ENCODE peak calls at places on chromosome 7, in four cellular contexts. D, L, Z and J are unnamed samples.

GRCh38 chr7:1372063-1372462 is 87.2 kb downstream of the MICALL2 start:
- DNase-seq in Z (no peak), L (no peak), D (no peak), J (no peak)

GRCh38 chr7:37491919-37492694 is 43.4 kb upstream of the ELMO1 start:
- DNase-seq in Z (no peak), D (no peak), L (no peak), J (no peak)

GRCh38 chr7:29825750-29826529 is 19.6 kb downstream of the WIPF3 start:
- DNase-seq in D (peak; percentile 11), Z (no peak), L (no peak), J (no peak)

GRCh38 chr7:117825132-117825531 is 48.1 kb downstream of the CTTNBP2 start:
- DNase-seq in Z (no peak), D (no peak), L (no peak), J (no peak)

GRCh38 chr7:40507166-40507565 is 372.4 kb downstream of the SUGCT start:
- DNase-seq in Z (no peak), L (no peak), D (no peak), J (no peak)

GRCh38 chr7:155893664-155894063 is 81.4 kb upstream of the SHH start:
- DNase-seq in Z (no peak), D (no peak), L (no peak), J (no peak)

GRCh38 chr7:18434171-18434570 is 61.4 kb upstream of the HDAC9 start:
- DNase-seq in Z (no peak), D (no peak), L (no peak), J (no peak)

GRCh38 chr7:126040114-126041045 is 1110.8 kb upstream of the POT1 start:
- DNase-seq in Z (no peak), L (no peak), D (no peak), J (no peak)

GRCh38 chr7:151459726-151460473 is 20.0 kb upstream of the CRYGN start:
- DNase-seq in L (no peak), D (no peak), Z (no peak), J (no peak)

GRCh38 chr7:21106296-21106732 is 319.6 kb upstream of the SP8 start:
- DNase-seq in D (no peak), L (no peak), Z (no peak), J (no peak)

GRCh38 chr7:122299935-122300606 is 4.5 kb downstream of the FEZF1 start:
- DNase-seq in L (no peak), D (no peak), Z (no peak), J (no peak)